ENCODE peak calls at places on chromosomes 11 and 22, in six cellular contexts. W, Y, S, P, D and X are unnamed samples.

GRCh38 chr11:78010755-78011154 is 12.3 kb downstream of the KCTD14 start:
- DNase-seq in D (no peak), Y (no peak), W (no peak), P (no peak), S (no peak), X (no peak)

GRCh38 chr11:86162257-86162656 is 82.3 kb upstream of the EED start:
- DNase-seq in W (peak), Y (no peak), S (no peak), P (peak), D (no peak), X (no peak)

GRCh38 chr22:50399751-50400331 is 56.7 kb downstream of the PPP6R2 start:
- DNase-seq in Y (peak), D (peak), W (peak), S (no peak), P (no peak), X (peak)

GRCh38 chr11:17343907-17344306 is 7.7 kb upstream of the NCR3LG1 start:
- DNase-seq in W (peak), D (no peak), Y (no peak), S (no peak), P (no peak), X (no peak)

GRCh38 chr11:76617553-76618265 is 52.8 kb downstream of the LRRC32 start:
- DNase-seq in Y (peak), S (peak), W (peak), P (no peak), D (no peak), X (no peak)

GRCh38 chr11:35464308-35464707 is 45.0 kb upstream of the SLC1A2 start:
- DNase-seq in S (no peak), Y (no peak), W (no peak), D (no peak), P (no peak), X (no peak)

GRCh38 chr11:128886401-128887119 is 4.6 kb upstream of the KCNJ5 start:
- DNase-seq in Y (no peak), W (no peak), P (no peak), S (no peak), D (no peak), X (peak)

GRCh38 chr22:33539902-33540751 is 380.1 kb downstream of the LARGE1 start:
- DNase-seq in Y (peak), S (peak), D (no peak), W (peak), P (no peak), X (peak)

GRCh38 chr22:24703101-24703500 is 71.4 kb downstream of the PIWIL3 start:
- DNase-seq in Y (peak), P (no peak), D (no peak), S (no peak), W (no peak), X (no peak)

GRCh38 chr11:94563176-94563847 is 3.9 kb upstream of the PIWIL4 start:
- DNase-seq in S (no peak), D (no peak), W (peak), Y (no peak), P (peak), X (no peak)

GRCh38 chr22:23503142-23503541 is 76.9 kb downstream of the IGLL1 start:
- DNase-seq in S (peak), P (no peak), Y (no peak), W (no peak), D (no peak), X (no peak)

GRCh38 chr11:120222916-120223315 is 12.1 kb downstream of the OAF start:
- DNase-seq in Y (no peak), S (no peak), D (no peak), P (no peak), W (no peak), X (no peak)

GRCh38 chr22:20591295-20591645 is 83.9 kb downstream of the MED15 start:
- DNase-seq in D (no peak), Y (peak), W (no peak), S (no peak), P (no peak), X (no peak)

DNA sequence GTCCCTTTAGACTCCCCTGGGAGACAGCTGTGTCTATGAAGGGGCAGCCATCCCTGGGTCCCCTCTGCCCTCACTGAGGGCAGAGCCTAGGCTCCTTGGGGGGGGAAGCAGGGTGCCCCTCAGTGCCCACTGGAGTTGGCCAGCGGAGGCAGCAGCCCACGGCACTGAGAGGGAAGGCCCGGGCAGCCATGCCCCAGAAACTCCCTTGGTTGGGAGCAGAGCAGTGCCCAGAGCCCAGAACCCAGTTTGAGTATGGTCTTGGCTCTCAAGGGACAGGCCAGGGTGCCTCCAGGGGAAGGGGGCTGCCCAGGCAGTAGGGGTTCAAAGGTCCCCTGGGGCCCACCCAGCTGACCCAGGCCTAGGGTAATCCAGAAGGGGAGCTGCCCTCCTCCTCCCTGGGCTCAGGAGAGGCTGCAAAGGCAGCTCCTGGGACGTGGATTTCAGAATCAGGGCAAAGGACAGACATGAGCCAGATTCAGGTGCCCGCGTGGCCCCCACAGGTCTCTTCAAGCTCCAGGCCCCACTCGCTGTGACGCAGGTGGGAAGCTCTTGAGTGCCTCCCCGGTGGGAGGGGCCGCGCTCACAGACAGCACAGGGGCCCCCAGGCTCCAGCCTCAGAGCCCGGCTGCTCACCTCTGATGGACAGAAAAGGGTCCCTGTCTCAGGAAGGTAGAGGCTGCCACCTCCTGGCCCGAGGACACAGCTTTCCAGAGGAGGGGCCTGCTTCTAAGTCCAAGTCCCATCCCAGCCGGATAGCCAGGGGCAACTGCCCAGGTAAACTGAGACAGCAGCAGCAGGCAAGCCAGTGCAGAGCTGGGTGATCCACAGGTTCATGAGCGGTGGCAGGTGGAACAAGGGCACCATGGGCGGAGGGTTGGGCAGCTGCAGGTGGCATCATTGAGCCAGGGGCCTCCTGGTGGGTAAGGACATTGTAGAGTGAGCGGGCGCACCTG is 2.6 kb downstream of the C11orf21 start:
- DNase-seq in P (no peak), S (peak), D (no peak), Y (peak), W (no peak), X (peak)
- TF ChIP-seq CTCF in P (peak), S (no peak), D (peak), Y (peak), W (peak), X (peak)

GRCh38 chr11:46122955-46123354 is 1.7 kb upstream of the PHF21A start:
- DNase-seq in W (peak), P (no peak), Y (no peak), S (no peak), D (no peak), X (no peak)

GRCh38 chr11:46129133-46129532 is 7.9 kb upstream of the PHF21A start:
- DNase-seq in W (no peak), Y (no peak), D (no peak), S (no peak), P (no peak), X (no peak)

GRCh38 chr11:46125284-46125683 is 4.0 kb upstream of the PHF21A start:
- DNase-seq in P (no peak), Y (no peak), D (no peak), W (no peak), S (no peak), X (no peak)

GRCh38 chr11:46130286-46130937 is 9.2 kb upstream of the PHF21A start:
- DNase-seq in S (no peak), D (no peak), W (no peak), Y (no peak), P (no peak), X (no peak)

GRCh38 chr11:46127150-46127638 is 5.9 kb upstream of the PHF21A start:
- DNase-seq in Y (peak), P (peak), W (peak), D (peak), S (no peak), X (peak)
- TF ChIP-seq CTCF in Y (peak), P (peak), W (peak), D (peak), S (no peak), X (peak)

GRCh38 chr11:118640332-118641154 is 33.1 kb downstream of the PHLDB1 start:
- DNase-seq in D (no peak), P (no peak), W (no peak), S (no peak), Y (no peak), X (peak)
- TF ChIP-seq CTCF in D (no peak), P (no peak), W (no peak), S (no peak), Y (no peak), X (no peak)

DNA sequence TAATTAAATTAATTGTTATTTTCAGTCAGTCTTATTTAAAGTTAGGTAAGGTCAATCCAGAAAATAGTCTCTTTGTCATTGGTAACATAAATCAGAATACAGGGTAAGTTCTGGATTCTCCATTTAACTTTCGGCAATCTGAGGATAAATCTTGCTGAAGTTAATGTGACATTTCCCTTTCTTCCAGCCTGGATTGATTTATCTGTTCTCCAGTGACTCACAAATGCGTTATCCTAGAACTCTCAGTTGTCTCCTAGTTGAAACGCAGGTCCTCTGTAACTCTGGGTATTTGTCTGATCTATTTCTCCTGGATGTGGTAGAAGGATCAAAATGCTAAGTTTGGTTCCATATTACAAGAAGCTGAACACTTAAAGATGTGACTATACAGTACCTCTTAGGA is 21.0 kb downstream of the OR51E1 start:
- DNase-seq in D (no peak), P (no peak), S (no peak), W (no peak), Y (no peak), X (no peak)
- TF ChIP-seq CTCF in D (no peak), P (no peak), S (no peak), W (no peak), Y (no peak), X (no peak)

GRCh38 chr11:83685730-83686129 is 399.6 kb upstream of the CCDC90B start:
- DNase-seq in Y (no peak), W (no peak), D (no peak), P (no peak), S (no peak), X (no peak)
- TF ChIP-seq CTCF in Y (no peak), W (no peak), D (no peak), P (no peak), S (no peak), X (no peak)

DNA sequence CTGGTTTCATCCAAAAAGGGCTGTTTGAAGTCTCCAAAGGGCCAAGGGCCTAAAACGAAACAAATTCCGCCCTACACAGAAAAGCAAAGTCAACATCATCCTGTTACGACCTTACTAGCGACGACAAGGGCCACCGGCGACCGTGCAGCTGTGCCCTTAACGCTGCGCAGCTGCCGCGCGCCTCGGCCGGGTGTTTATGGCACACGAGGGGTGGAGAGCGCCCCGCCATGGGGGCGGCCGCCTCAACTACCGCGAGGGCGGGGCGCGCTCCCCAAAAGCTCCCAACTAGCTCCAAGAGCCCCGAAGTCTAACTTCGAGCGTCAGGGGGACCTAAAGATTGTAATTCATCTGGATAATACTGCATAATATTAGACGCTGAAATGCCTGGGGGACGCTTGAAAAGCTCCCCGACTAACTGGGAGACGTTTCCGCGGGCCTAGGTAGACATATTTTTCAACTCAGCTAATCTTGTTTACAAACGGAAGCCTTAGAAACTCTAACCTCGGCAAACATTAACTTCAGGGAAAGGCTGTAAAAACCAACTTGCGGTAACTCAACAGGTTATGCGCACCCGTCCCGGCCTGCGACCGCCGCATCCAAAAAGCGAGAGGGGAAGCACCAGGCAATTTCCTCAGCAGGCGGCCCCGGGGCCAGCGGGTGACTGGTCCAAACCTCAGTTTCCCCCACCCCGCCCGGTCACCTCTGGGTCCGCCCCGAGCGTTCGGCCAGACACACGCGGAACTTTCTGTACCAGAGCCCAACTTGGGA is 688 bp downstream of the TMEM123 start:
- DNase-seq in W (peak), Y (peak), P (no peak), S (peak), D (peak), X (peak)
- TF ChIP-seq CTCF in W (peak), Y (no peak), P (no peak), S (no peak), D (peak), X (no peak)